ENCODE peak calls at places on chromosomes 5 and 9, in six cellular contexts. V is HFF-Myc, D is body of pancreas, J is fibroblast of mammary gland, B is fibroblast of the aortic adventitia, A is HL-60. T is an unnamed sample.

GRCh38 chr5:137320056-137321045 is 178.8 kb downstream of the SPOCK1 start:
- DNase-seq in V (peak), D (peak), J (peak), B (peak), A (no peak), T (no peak)

GRCh38 chr5:27462936-27463335 is 424.6 kb upstream of the CDH9 start:
- DNase-seq in V (no peak), D (no peak), J (no peak), B (no peak), A (no peak), T (no peak)

GRCh38 chr5:122030251-122030650 is 47.8 kb downstream of the LOX start:
- DNase-seq in V (no peak), D (no peak), J (no peak), B (peak), A (no peak), T (no peak)

GRCh38 chr5:9063615-9064245 is 482.1 kb downstream of the SEMA5A start:
- DNase-seq in V (no peak), D (no peak), J (no peak), B (no peak), A (no peak), T (no peak)

GRCh38 chr9:7088598-7088997 is 330.8 kb downstream of the KDM4C start:
- DNase-seq in V (no peak), D (no peak), J (no peak), B (peak), A (no peak), T (no peak)

GRCh38 chr5:153964201-153965101 is 74.3 kb downstream of the FAM114A2 start:
- DNase-seq in V (no peak), D (no peak), J (no peak), B (peak), A (no peak), T (no peak)

GRCh38 chr5:78523314-78524193 is 125.0 kb downstream of the LHFPL2 start:
- DNase-seq in V (no peak), D (no peak), J (peak), B (peak), A (no peak), T (no peak)

GRCh38 chr5:77087484-77088291 is 603 bp upstream of the ZBED3 start:
- DNase-seq in V (no peak), D (peak), J (no peak), B (peak), A (no peak), T (peak)

GRCh38 chr5:65172486-65173129 is 309.1 kb downstream of the ADAMTS6 start:
- DNase-seq in V (no peak), D (no peak), J (peak), B (peak), A (no peak), T (no peak)

GRCh38 chr5:141430332-141431113 is at the start of gene PCDHGA12:
- DNase-seq in V (peak), D (no peak), J (peak), B (peak), A (no peak), T (no peak)

GRCh38 chr5:53545744-53546143 is 14.7 kb upstream of the NDUFS4 start:
- DNase-seq in V (no peak), D (no peak), J (no peak), B (no peak), A (no peak), T (no peak)

GRCh38 chr5:73338201-73339126 is 110.1 kb downstream of the FOXD1 start:
- DNase-seq in V (no peak), D (peak), J (peak), B (peak), A (no peak), T (no peak)

GRCh38 chr5:18987101-18987500 is 1000.9 kb downstream of the CDH18 start:
- DNase-seq in V (no peak), D (no peak), J (no peak), B (no peak), A (no peak), T (no peak)

GRCh38 chr5:112795944-112796678 is 58.4 kb downstream of the APC start:
- DNase-seq in V (no peak), D (no peak), J (no peak), B (no peak), A (no peak), T (no peak)

GRCh38 chr5:139700711-139701693 is 52.9 kb downstream of the CXXC5 start:
- DNase-seq in V (no peak), D (peak), J (no peak), B (no peak), A (no peak), T (no peak)

GRCh38 chr5:61496406-61497307 is 164.6 kb downstream of the ZSWIM6 start:
- DNase-seq in V (no peak), D (no peak), J (peak), B (peak), A (no peak), T (no peak)

GRCh38 chr9:78101247-78101646 is 69.6 kb upstream of the GNAQ start:
- DNase-seq in V (no peak), D (no peak), J (no peak), B (no peak), A (no peak), T (no peak)

GRCh38 chr5:30343707-30344106 is 849.8 kb upstream of the CDH6 start:
- DNase-seq in V (no peak), D (no peak), J (no peak), B (no peak), A (no peak), T (no peak)

GRCh38 chr5:30347858-30348257 is 845.6 kb upstream of the CDH6 start:
- DNase-seq in V (no peak), D (no peak), J (no peak), B (no peak), A (no peak), T (no peak)
- TF ChIP-seq CTCF in V (no peak), D (no peak), J (no peak), B (no peak), A (no peak), T (no peak)

GRCh38 chr9:129490583-129491485 is 130.1 kb downstream of the C9orf50 start:
- DNase-seq in V (no peak), D (peak), J (no peak), B (no peak), A (no peak), T (no peak)
- H3K4me3 ChIP-seq in V (peak), D (no peak), J (peak), B (peak), A (no peak), T (peak)

GRCh38 chr5:149153751-149154610 is 12.7 kb downstream of the ABLIM3 start:
- DNase-seq in V (no peak), D (peak), J (peak), B (peak), A (no peak), T (peak)
- TF ChIP-seq CTCF in V (no peak), D (no peak), J (no peak), B (no peak), A (no peak), T (no peak)

GRCh38 chr5:173549644-173550043 is 66.8 kb downstream of the BOD1 start:
- DNase-seq in V (no peak), D (no peak), J (no peak), B (no peak), A (no peak), T (no peak)
- H3K4me3 ChIP-seq in V (no peak), D (no peak), J (no peak), B (no peak), A (no peak), T (no peak)

DNA sequence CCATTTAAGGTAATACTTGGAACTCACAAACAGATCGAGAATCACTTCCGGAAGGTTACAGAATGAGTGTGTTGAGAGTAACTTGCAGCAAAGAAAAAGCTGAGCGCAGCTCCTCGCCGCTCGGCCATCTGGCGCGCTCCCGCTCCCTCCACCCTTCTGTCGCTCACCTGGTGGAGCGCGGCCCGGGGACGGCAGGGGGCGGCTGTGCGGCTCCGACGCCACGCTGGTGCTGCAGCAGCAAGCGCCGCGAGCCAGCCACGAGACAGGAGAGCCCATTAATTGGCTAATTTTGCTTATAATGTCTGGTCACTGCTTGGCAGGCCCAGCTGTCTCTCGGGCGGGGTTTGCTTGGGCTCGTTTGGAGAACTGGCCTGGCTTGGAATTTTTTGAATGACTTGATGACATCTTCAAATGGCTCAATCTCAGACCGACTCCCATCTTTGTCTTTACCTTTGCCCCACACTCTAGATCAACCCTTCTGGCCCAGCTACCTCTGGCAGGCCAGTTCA is 601.8 kb downstream of the CCDC171 start:
- DNase-seq in V (no peak), D (peak), J (peak), B (peak), A (no peak), T (peak)
- TF ChIP-seq CTCF in V (no peak), D (peak), J (no peak), B (peak), A (no peak), T (no peak)

GRCh38 chr9:137590123-137590468 is 216 bp downstream of the ZMYND19 start:
- DNase-seq in V (no peak), D (no peak), J (no peak), B (no peak), A (no peak), T (no peak)

GRCh38 chr9:137593176-137593575 is 2.9 kb upstream of the ZMYND19 start:
- DNase-seq in V (no peak), D (peak), J (no peak), B (no peak), A (no peak), T (no peak)

GRCh38 chr9:137590469-137591383 is at the start of gene ZMYND19:
- DNase-seq in V (no peak), D (peak), J (peak), B (peak), A (peak), T (peak)

GRCh38 chr9:137589441-137590122 is 730 bp downstream of the ZMYND19 start:
- DNase-seq in V (no peak), D (peak), J (no peak), B (no peak), A (no peak), T (peak)

GRCh38 chr9:137592767-137593166 is 2.5 kb upstream of the ZMYND19 start:
- DNase-seq in V (no peak), D (peak), J (no peak), B (no peak), A (peak), T (peak)
- H3K4me3 ChIP-seq in V (no peak), D (no peak), J (no peak), B (no peak), A (no peak), T (no peak)

DNA sequence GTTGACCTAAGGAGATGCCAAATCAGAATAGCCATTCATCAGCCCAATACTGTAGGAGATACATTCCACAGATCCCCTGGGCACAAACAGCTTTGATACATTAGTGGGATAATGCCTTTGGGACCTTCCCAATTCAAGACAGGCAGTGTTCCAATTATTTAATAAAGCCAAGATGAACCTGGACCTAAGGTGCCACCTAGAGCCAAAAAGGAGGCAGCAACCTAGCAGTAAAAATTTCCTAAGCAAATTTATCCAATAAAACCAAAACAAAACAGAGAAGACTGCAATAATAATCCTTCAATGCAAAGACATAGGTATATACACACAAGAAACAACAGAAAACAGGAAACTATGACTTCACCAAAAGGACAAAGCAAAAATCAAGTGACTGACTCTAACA is 253.0 kb downstream of the HINT1 start:
- DNase-seq in V (no peak), D (no peak), J (peak), B (no peak), A (no peak), T (no peak)
- TF ChIP-seq CTCF in V (no peak), D (no peak), J (peak), B (no peak), A (no peak), T (no peak)

GRCh38 chr9:17906204-17906840 is 327.5 kb downstream of the SH3GL2 start:
- DNase-seq in V (no peak), D (peak), J (no peak), B (no peak), A (no peak), T (no peak)
- H3K4me3 ChIP-seq in V (no peak), D (no peak), J (no peak), B (no peak), A (no peak), T (no peak)

DNA sequence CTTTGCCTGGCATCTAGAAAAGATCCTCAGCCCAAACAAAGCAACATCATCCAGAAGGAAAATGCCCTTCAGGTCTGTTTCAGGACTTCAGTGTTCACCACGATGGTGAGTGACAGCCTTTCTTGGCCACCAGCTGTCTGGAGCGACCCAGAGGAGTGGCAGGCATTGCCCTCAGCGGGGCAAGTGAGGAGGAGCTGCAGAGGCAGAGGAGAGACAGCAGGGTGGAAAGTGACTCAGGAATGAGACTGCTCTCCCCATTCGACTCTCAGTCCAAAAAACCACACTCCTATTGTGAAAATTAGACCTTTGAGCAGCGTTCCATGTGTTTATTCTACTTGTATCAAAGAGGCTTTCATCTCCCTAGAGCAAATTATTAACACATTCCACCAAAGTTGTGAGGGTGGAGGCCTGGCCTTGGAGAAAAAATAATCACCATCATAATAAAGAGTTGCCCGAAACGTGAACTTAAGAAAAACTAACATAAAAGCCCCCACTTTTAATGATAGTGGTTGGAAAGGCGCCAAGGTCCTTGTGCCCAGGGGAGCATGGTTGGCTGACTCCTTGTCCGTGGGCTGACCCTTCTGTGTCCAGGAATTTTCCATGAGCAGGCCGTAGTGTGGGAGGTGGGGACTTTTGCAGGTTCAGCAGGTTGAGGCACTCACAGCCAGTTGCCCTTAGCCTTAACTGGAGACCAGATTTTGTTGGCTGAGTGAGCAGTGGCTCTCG is 125.7 kb upstream of the ANKRD55 start:
- DNase-seq in V (no peak), D (peak), J (peak), B (peak), A (no peak), T (peak)
- TF ChIP-seq CTCF in V (no peak), D (no peak), J (no peak), B (no peak), A (no peak), T (no peak)

T was measured in left lung.